ENCODE peak calls at places on chromosomes 12 and 14, in four cellular contexts. Q is thoracic aorta, R is A549, V is foreskin keratinocyte. N is an unnamed sample. For H3K4me1, the result is how much of the 10 kb centered on the place peaks cover.

GRCh38 chr12:105754313-105754712 is 384.4 kb downstream of the NUAK1 start:
- DNase-seq in Q (no peak), R (no peak), V (no peak), N (no peak)

GRCh38 chr14:64806202-64806861 is 73.4 kb downstream of the SPTB start:
- DNase-seq in Q (peak), R (peak), V (peak), N (no peak)

GRCh38 chr14:74587363-74587707 is 24.7 kb downstream of the LTBP2 start:
- DNase-seq in Q (no peak), R (no peak), V (no peak), N (no peak)

GRCh38 chr12:109830718-109831117 is 2.5 kb downstream of the TRPV4 start:
- DNase-seq in Q (no peak), R (no peak), V (no peak), N (no peak)

GRCh38 chr12:52755533-52755932 is 21.6 kb downstream of the KRT76 start:
- DNase-seq in Q (no peak), R (no peak), V (no peak), N (no peak)

GRCh38 chr14:74952697-74953484 is 2.5 kb downstream of the PGF start:
- DNase-seq in Q (no peak), R (no peak), V (peak), N (no peak)

GRCh38 chr14:96793547-96793946 is 3.6 kb upstream of the VRK1 start:
- DNase-seq in Q (no peak), R (no peak), V (no peak), N (no peak)

GRCh38 chr12:88267630-88268029 is 125.5 kb downstream of the TMTC3 start:
- DNase-seq in Q (no peak), R (no peak), V (no peak), N (no peak)

GRCh38 chr12:5097786-5098185 is 54.1 kb downstream of the KCNA5 start:
- DNase-seq in Q (no peak), R (no peak), V (no peak), N (no peak)

GRCh38 chr12:58106185-58106584 is 164.8 kb downstream of the ATP23 start:
- DNase-seq in Q (no peak), R (no peak), V (no peak), N (no peak)

GRCh38 chr12:78863482-78864427 is 819 bp upstream of the SYT1 start:
- DNase-seq in Q (no peak), R (peak), V (peak), N (peak)

GRCh38 chr14:30118992-30119640 is 191.5 kb upstream of the PRKD1 start:
- DNase-seq in Q (no peak), R (no peak), V (no peak), N (no peak)

GRCh38 chr12:6853626-6854025 is 1.7 kb downstream of the USP5 start:
- DNase-seq in Q (no peak), R (no peak), V (no peak), N (no peak)

GRCh38 chr14:49036236-49036635 is 549.9 kb downstream of the RPS29 start:
- DNase-seq in Q (no peak), R (no peak), V (no peak), N (no peak)

DNA sequence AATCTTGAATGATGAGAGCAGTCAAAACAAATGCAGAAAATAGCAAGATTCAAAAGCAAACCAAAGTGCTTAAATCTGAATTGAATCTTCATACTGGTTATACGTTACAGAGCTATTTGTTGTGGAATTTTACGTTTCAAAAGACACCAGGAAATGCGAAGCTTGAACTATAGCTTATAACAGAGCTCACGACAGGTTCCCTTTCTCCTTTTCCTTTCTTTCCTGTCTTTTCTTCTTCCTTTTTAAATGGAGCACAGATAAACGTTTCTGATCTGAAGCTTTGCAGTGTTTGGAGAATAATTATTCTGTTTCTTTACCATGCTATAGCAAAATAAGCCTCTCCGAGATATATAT is 492.6 kb upstream of the GARIN6 start:
- DNase-seq in Q (no peak), R (no peak), V (no peak), N (no peak)
- H3K27ac ChIP-seq in Q (no peak), R (no peak), V (no peak), N (no peak)

DNA sequence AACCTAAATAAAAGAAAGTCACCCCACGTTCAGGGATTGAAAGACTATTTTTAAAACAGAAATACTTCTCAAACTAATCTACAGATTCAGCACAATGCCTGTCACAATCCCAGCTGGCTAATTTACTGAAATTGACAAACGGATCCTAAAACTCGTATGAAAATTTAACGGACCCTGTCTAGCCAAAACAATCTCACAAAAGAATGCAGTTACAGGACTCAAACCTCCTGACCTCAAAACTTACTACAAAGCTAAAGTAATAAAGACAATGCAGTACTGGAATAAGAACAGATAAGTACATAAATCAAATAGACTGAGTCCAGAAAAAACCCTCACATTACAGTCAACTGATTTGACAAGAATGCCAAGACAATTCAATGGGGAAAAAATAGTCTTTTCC is 48.8 kb downstream of the IPO8 start:
- DNase-seq in Q (no peak), R (no peak), V (no peak), N (no peak)
- TF ChIP-seq CTCF in Q (no peak), R (no peak), V (no peak), N (no peak)

GRCh38 chr14:61129168-61129745 is 148.2 kb downstream of the SLC38A6 start:
- DNase-seq in Q (no peak), R (no peak), V (peak), N (no peak)

GRCh38 chr14:61132336-61132735 is 148.8 kb downstream of the TMEM30B start:
- DNase-seq in Q (no peak), R (no peak), V (no peak), N (no peak)

GRCh38 chr14:61132894-61133293 is 148.2 kb downstream of the TMEM30B start:
- DNase-seq in Q (no peak), R (no peak), V (no peak), N (no peak)

GRCh38 chr14:61128382-61129167 is 147.5 kb downstream of the SLC38A6 start:
- DNase-seq in Q (no peak), R (no peak), V (no peak), N (no peak)

GRCh38 chr14:61130512-61131260 is 149.6 kb downstream of the SLC38A6 start:
- DNase-seq in Q (no peak), R (no peak), V (no peak), N (no peak)
- H3K4me1 ChIP-seq in Q (under half), R (under half), V (under half), N (under half)

GRCh38 chr14:103198429-103199140 is 75.3 kb downstream of the TNFAIP2 start:
- DNase-seq in Q (no peak), R (peak), V (peak), N (no peak)
- H3K27ac ChIP-seq in Q (no peak), R (peak), V (no peak), N (peak)

DNA sequence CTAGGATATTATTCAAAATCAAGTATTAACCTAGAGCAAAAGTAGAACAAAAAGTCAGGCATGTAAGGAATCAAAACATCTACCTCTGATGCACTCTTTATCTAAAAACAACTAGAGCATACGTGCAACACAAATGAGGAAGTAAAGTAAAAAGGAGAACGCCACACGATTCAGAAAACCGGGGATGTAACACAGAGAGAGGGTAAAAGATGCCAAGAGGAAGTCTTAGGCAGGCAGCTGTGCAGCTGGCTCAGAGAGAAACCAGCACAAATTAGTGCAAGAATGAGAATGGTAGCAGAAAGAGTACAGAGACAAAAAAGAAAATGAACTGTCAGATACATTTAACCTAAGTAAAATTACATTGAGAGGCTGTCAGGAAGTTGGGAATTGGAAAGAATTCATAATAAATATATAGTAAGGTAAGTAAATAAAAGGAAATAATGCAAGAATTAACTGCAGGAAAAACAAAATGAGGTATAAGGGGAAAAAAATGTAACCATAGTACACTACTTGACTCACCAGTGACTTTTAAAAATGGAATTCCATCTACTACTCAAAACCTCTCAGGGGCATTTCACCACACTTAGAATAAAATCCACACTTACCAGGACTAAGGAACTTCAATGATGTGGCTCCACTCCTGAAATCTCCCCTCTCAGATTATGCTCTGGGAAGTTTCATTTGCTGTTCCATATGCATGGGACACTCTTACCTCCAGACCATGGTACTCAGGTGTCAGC is 17.1 kb downstream of the BCAT1 start:
- DNase-seq in Q (no peak), R (no peak), V (peak), N (no peak)
- TF ChIP-seq CTCF in Q (no peak), R (no peak), V (no peak), N (no peak)

GRCh38 chr14:93525691-93526451 is 95.1 kb downstream of the UNC79 start:
- DNase-seq in Q (no peak), R (no peak), V (peak), N (no peak)

GRCh38 chr14:93528884-93529558 is 98.3 kb downstream of the UNC79 start:
- DNase-seq in Q (no peak), R (no peak), V (peak), N (no peak)

GRCh38 chr14:93522221-93522620 is 91.5 kb downstream of the UNC79 start:
- DNase-seq in Q (no peak), R (no peak), V (no peak), N (no peak)

GRCh38 chr14:93531644-93532043 is 100.9 kb downstream of the UNC79 start:
- DNase-seq in Q (no peak), R (no peak), V (no peak), N (no peak)

DNA sequence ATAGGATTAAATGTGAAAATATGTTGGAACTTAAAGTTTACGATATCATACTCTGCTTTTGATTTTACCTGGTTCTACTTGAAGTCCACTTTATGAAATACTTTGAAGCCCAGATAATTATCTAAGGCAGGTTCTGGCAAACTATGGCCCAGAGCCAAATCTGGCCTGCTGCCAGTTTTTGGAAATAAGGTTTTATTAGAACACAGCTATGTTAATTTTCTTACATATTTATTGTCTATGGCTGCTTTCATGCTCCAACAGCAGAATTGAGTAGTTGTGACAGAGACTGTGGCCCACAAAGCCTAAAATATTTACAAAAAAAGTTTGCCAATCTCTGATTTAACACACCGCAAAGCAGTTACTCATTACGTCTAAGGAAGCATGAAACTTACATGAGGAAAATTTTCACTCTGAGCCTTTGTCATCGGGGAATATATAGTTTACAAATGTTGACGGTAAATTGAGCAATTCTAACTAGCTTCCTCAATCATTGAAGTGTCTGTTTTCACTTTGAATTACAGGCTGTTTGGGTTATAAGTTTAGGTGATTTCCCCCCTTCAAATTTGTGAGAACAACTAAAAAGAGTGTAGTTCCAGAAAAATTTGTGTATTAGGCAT is 96.4 kb downstream of the UNC79 start:
- DNase-seq in Q (no peak), R (no peak), V (peak), N (no peak)
- H3K4me1 ChIP-seq in Q (under half), R (under half), V (under half), N (under half)

GRCh38 chr12:132248439-132249157 is 80.8 kb downstream of the GALNT9 start:
- DNase-seq in Q (no peak), R (no peak), V (no peak), N (no peak)
- H3K27ac ChIP-seq in Q (no peak), R (no peak), V (no peak), N (no peak)

DNA sequence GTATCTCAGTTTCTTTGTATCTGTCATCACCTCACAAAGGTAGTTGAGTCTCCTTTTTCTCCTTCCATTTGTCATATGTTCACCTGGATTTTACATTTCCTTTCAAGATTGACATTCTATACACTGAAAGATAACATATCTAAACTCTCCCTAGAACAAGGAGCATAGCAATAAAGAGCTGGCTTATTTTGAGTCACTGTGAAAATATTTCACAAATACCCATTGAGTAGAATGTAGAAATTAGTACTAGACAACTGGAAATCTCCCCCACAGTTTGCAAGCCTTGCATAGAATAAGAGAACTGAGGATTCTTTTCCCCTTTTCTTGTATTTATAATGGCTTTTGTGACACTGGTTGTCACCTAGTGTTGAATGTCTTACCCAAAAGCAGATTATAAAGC is 111.2 kb downstream of the KICS2 start:
- DNase-seq in Q (no peak), R (no peak), V (no peak), N (no peak)
- TF ChIP-seq CTCF in Q (no peak), R (no peak), V (no peak), N (no peak)

GRCh38 chr14:90177537-90178189 is 78.7 kb upstream of the PSMC1 start:
- DNase-seq in Q (no peak), R (no peak), V (peak), N (no peak)

GRCh38 chr14:90179809-90180779 is 76.3 kb upstream of the PSMC1 start:
- DNase-seq in Q (no peak), R (no peak), V (no peak), N (no peak)

GRCh38 chr14:90179357-90179756 is 77.0 kb upstream of the PSMC1 start:
- DNase-seq in Q (no peak), R (no peak), V (no peak), N (no peak)

GRCh38 chr14:90175631-90176030 is 80.7 kb upstream of the PSMC1 start:
- DNase-seq in Q (no peak), R (no peak), V (no peak), N (no peak)
- H3K4me1 ChIP-seq in Q (under half), R (under half), V (under half), N (under half)

DNA sequence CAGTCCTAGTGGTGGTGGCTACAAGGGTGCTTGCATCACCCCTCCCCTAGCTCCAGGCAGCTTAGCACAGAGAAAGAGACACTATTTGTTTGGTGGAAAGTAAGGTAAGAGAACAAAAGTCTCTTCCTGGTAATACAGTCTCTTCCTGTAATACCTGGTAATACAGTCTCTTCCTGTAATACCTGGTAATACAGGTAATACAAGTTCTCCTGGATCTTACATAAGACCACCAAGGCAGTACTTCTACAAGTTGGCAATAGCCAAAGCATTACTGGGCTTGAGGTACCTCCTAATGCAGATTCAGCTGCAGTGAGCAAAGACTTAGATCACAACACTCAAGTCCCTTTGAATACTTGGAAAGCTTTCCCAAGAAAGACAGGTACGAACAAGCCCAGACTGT is 77.0 kb downstream of the CATSPERB start:
- DNase-seq in Q (no peak), R (no peak), V (peak), N (no peak)
- H3K27ac ChIP-seq in Q (no peak), R (no peak), V (no peak), N (no peak)